ENCODE peak calls at places on chromosomes 6 and 20, in six cellular contexts. P, X, B, J, U and S are unnamed samples.

GRCh38 chr20:59159091-59159821 is 4.4 kb upstream of the ZNF831 start:
- DNase-seq in B (no peak), J (no peak), X (no peak), U (peak), P (no peak), S (peak)

GRCh38 chr6:94184666-94185464 is 765.5 kb upstream of the EPHA7 start:
- DNase-seq in U (no peak), X (no peak), J (no peak), B (no peak), P (no peak), S (no peak)

GRCh38 chr6:73695619-73696421 is at the start of gene CD109:
- DNase-seq in U (no peak), X (peak), B (peak), J (peak), P (peak), S (peak)

GRCh38 chr6:153272201-153272980 is 141.3 kb upstream of the RGS17 start:
- DNase-seq in P (no peak), J (no peak), U (no peak), B (no peak), X (no peak), S (no peak)

GRCh38 chr6:110946498-110946897 is 12.0 kb upstream of the GTF3C6 start:
- DNase-seq in P (no peak), B (no peak), J (no peak), X (no peak), U (no peak), S (no peak)

GRCh38 chr6:154092336-154092962 is 53.4 kb downstream of the OPRM1 start:
- DNase-seq in X (no peak), B (no peak), J (no peak), U (no peak), P (no peak), S (no peak)

GRCh38 chr6:5167501-5167900 is 82.4 kb downstream of the PPP1R3G start:
- DNase-seq in U (no peak), B (no peak), X (no peak), J (no peak), P (no peak), S (no peak)

GRCh38 chr6:33546766-33547165 is 33.3 kb downstream of the BAK1 start:
- DNase-seq in X (no peak), U (no peak), B (no peak), J (no peak), P (no peak), S (no peak)

GRCh38 chr6:109235639-109236038 is 140.3 kb downstream of the CEP57L1 start:
- DNase-seq in X (no peak), J (no peak), P (no peak), U (no peak), B (no peak), S (no peak)

GRCh38 chr6:40931927-40932326 is 107.1 kb downstream of the UNC5CL start:
- DNase-seq in X (no peak), B (no peak), J (no peak), U (no peak), P (no peak), S (no peak)

GRCh38 chr6:103534814-103535213 is 1324.9 kb downstream of the HACE1 start:
- DNase-seq in X (no peak), J (no peak), P (no peak), B (no peak), U (no peak), S (no peak)

GRCh38 chr6:158283304-158284005 is 28.8 kb upstream of the TULP4 start:
- DNase-seq in P (no peak), J (no peak), X (no peak), B (no peak), U (no peak), S (no peak)

GRCh38 chr6:35083507-35083906 is 57.6 kb downstream of the TCP11 start:
- DNase-seq in B (no peak), P (no peak), X (no peak), J (no peak), U (no peak), S (peak)

GRCh38 chr6:31948753-31949413 is 3.0 kb downstream of the CFB start:
- DNase-seq in P (no peak), U (no peak), J (no peak), X (no peak), B (no peak), S (no peak)

GRCh38 chr20:10280016-10280908 is 61.6 kb downstream of the SNAP25 start:
- DNase-seq in P (no peak), B (no peak), X (no peak), U (no peak), J (no peak), S (no peak)

GRCh38 chr6:12022903-12023522 is 10.9 kb downstream of the HIVEP1 start:
- DNase-seq in U (no peak), B (no peak), P (no peak), J (no peak), X (no peak), S (no peak)

GRCh38 chr20:16803965-16804792 is 56.0 kb downstream of the OTOR start:
- DNase-seq in P (peak), B (peak), U (no peak), J (peak), X (no peak), S (peak)

GRCh38 chr6:44672838-44673237 is 285.3 kb downstream of the CDC5L start:
- DNase-seq in J (no peak), X (no peak), B (no peak), U (peak), P (no peak), S (no peak)

GRCh38 chr6:69349776-69350175 is 447.0 kb downstream of the LMBRD1 start:
- DNase-seq in P (peak), X (no peak), B (peak), J (peak), U (no peak), S (no peak)

GRCh38 chr20:4728121-4728520 is 6.4 kb downstream of the PRND start:
- DNase-seq in J (no peak), U (no peak), B (no peak), P (no peak), X (no peak), S (no peak)

GRCh38 chr20:54219751-54220426 is 12.0 kb downstream of the PFDN4 start:
- DNase-seq in J (no peak), X (no peak), U (no peak), B (no peak), P (no peak), S (no peak)

GRCh38 chr6:4914412-4915159 is 89.3 kb downstream of the RPP40 start:
- DNase-seq in J (no peak), P (no peak), U (no peak), B (no peak), X (no peak), S (no peak)

GRCh38 chr6:88137915-88138314 is 28.2 kb downstream of the CNR1 start:
- DNase-seq in B (no peak), J (no peak), U (no peak), X (no peak), P (no peak), S (no peak)

GRCh38 chr6:33633462-33634158 is 12.5 kb downstream of the ITPR3 start:
- DNase-seq in P (peak), X (peak), J (peak), U (peak), B (peak), S (peak)

GRCh38 chr20:11814276-11814675 is 103.4 kb upstream of the BTBD3 start:
- DNase-seq in P (no peak), U (no peak), B (no peak), J (no peak), X (no peak), S (no peak)

GRCh38 chr6:53065266-53066058 is at the start of gene FBXO9:
- DNase-seq in B (peak), U (peak), J (peak), P (peak), X (peak), S (peak)

GRCh38 chr6:117840541-117840983 is 66.5 kb upstream of the SLC35F1 start:
- DNase-seq in U (no peak), X (no peak), B (no peak), J (no peak), P (no peak), S (no peak)

GRCh38 chr6:45423111-45423900 is 45.6 kb upstream of the SUPT3H start:
- DNase-seq in U (peak), X (peak), B (peak), J (peak), P (peak), S (peak)

GRCh38 chr20:57025666-57026065 is 240.8 kb downstream of the BMP7 start:
- DNase-seq in B (no peak), J (no peak), U (no peak), P (no peak), X (no peak), S (no peak)

GRCh38 chr6:139708342-139709199 is 334.1 kb upstream of the CITED2 start:
- DNase-seq in B (no peak), J (no peak), X (no peak), U (no peak), P (no peak), S (no peak)

GRCh38 chr6:20640181-20640580 is 105.9 kb downstream of the CDKAL1 start:
- DNase-seq in U (no peak), B (no peak), J (no peak), P (no peak), X (no peak), S (no peak)

GRCh38 chr6:3895303-3895635 is 46.1 kb downstream of the FAM50B start:
- DNase-seq in U (no peak), B (no peak), X (no peak), J (no peak), P (no peak), S (no peak)

GRCh38 chr6:10558575-10558974 is 37.4 kb downstream of the GCNT2 start:
- DNase-seq in P (peak), B (no peak), U (no peak), J (no peak), X (no peak), S (peak)

GRCh38 chr6:41503841-41504525 is 42.2 kb upstream of the FOXP4 start:
- DNase-seq in J (no peak), P (no peak), B (no peak), U (no peak), X (no peak), S (no peak)

GRCh38 chr6:1377526-1378223 is 11.7 kb upstream of the FOXF2 start:
- DNase-seq in U (no peak), P (no peak), J (no peak), X (no peak), B (no peak), S (no peak)
- H3K4me3 ChIP-seq in U (no peak), P (no peak), J (peak), X (no peak), B (peak), S (no peak)

GRCh38 chr6:15691250-15691869 is 28.5 kb upstream of the DTNBP1 start:
- DNase-seq in X (peak), U (peak), B (peak), P (peak), J (peak), S (peak)
- H3K4me3 ChIP-seq in X (peak), U (no peak), B (peak), P (peak), J (peak), S (peak)

GRCh38 chr6:104956663-104957294 is at the start of gene LIN28B:
- DNase-seq in X (no peak), U (no peak), P (no peak), B (no peak), J (no peak), S (no peak)
- H3K4me3 ChIP-seq in X (no peak), U (no peak), P (no peak), B (no peak), J (no peak), S (no peak)

DNA sequence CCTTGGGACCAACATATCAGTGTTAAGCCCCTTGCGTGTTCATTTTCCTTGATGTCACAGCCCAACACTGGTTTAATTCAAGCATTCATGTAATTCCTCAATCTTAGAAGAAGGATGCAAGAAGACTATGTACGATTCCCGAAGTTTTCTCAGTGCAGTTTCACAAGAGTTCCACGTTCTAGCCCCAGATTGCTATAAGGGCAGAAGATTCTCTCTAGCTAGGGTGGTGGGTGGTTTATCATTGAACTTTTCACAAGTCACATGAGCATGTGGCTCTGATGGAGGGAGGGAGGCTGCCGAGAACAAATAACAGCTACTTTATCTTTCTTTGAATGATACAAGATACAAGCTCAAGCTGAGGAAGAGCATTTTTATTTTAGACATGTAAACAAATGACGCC is 71.9 kb upstream of the NHSL1 start:
- DNase-seq in U (no peak), J (no peak), X (no peak), B (no peak), P (no peak), S (no peak)
- H3K4me3 ChIP-seq in U (no peak), J (peak), X (peak), B (peak), P (peak), S (no peak)